ENCODE peak calls at places on chromosomes 11 and 22, in four cellular contexts. P is astrocyte of the spinal cord; J is activated CD4-positive, alpha-beta T cell treated with anti-CD3 and anti-CD28 coated beads, Interleukin-2, amount 50 U/mL, for 1 hour; G is fibroblast of pulmonary artery. Z is an unnamed sample.

GRCh38 chr11:105618343-105618955 is 8.6 kb downstream of the GRIA4 start:
- DNase-seq in J (no peak), P (no peak), G (no peak), Z (no peak)

GRCh38 chr11:8661036-8661435 is 21.4 kb downstream of the TRIM66 start:
- DNase-seq in J (no peak), G (no peak), P (no peak), Z (no peak)

GRCh38 chr11:113549611-113550061 is 74.4 kb upstream of the DRD2 start:
- DNase-seq in J (no peak), G (no peak), P (no peak), Z (no peak)

GRCh38 chr11:69055598-69056516 is 7.1 kb downstream of the TPCN2 start:
- DNase-seq in P (no peak), J (no peak), G (no peak), Z (peak)

GRCh38 chr11:46290598-46291309 is 13.3 kb downstream of the CREB3L1 start:
- DNase-seq in J (no peak), G (peak), P (peak), Z (peak)

GRCh38 chr11:60241786-60242185 is 1.2 kb downstream of the MS4A4E start:
- DNase-seq in P (no peak), J (no peak), G (no peak), Z (no peak)

GRCh38 chr11:131763193-131763890 is 392.9 kb downstream of the NTM start:
- DNase-seq in J (no peak), G (peak), P (no peak), Z (no peak)

GRCh38 chr11:33040862-33041453 is 1.6 kb downstream of the TCP11L1 start:
- DNase-seq in P (no peak), J (no peak), G (no peak), Z (no peak)

GRCh38 chr11:2295971-2296912 is 5.5 kb downstream of the C11orf21 start:
- DNase-seq in G (no peak), P (no peak), J (no peak), Z (no peak)

GRCh38 chr22:50546326-50547230 is 879 bp downstream of the KLHDC7B start:
- DNase-seq in G (no peak), J (no peak), P (no peak), Z (no peak)

GRCh38 chr11:20360650-20361049 is 2.9 kb upstream of the HTATIP2 start:
- DNase-seq in P (peak), G (peak), J (peak), Z (peak)

GRCh38 chr22:19498154-19498865 is 18.6 kb downstream of the CDC45 start:
- DNase-seq in P (no peak), J (no peak), G (no peak), Z (no peak)

GRCh38 chr11:66523611-66524010 is 13.2 kb downstream of the BBS1 start:
- DNase-seq in G (no peak), P (no peak), J (no peak), Z (no peak)

GRCh38 chr11:1202776-1203504 is 19.9 kb upstream of the MUC5B start:
- DNase-seq in G (peak), P (peak), J (peak), Z (peak)

GRCh38 chr22:45336971-45337431 is 27.3 kb downstream of the FAM118A start:
- DNase-seq in P (peak), G (peak), J (no peak), Z (no peak)

GRCh38 chr11:12402691-12403120 is 25.3 kb downstream of the PARVA start:
- DNase-seq in G (peak), P (no peak), J (no peak), Z (no peak)

GRCh38 chr11:76980196-76980595 is 54.0 kb upstream of the B3GNT6 start:
- DNase-seq in G (no peak), P (no peak), J (no peak), Z (no peak)

GRCh38 chr11:111417766-111418435 is 38.8 kb upstream of the POU2AF1 start:
- DNase-seq in G (peak), J (no peak), P (peak), Z (peak)

Z was measured in renal cortical epithelial cell.